ENCODE peak calls at places on chromosomes 16 and 17, in five cellular contexts. B is GM12878, Z is IMR-90, O is SK-N-SH, P is K562. S is an unnamed sample.

GRCh38 chr17:80774146-80774545 is 217.5 kb upstream of the CHMP6 start:
- DNase-seq in O (no peak), B (no peak), Z (peak), P (no peak), S (no peak)

GRCh38 chr17:72587773-72588511 is 467.1 kb downstream of the SOX9 start:
- DNase-seq in Z (peak), P (no peak), B (no peak), O (no peak), S (peak)

GRCh38 chr17:66975614-66976378 is 11.3 kb downstream of the CACNG4 start:
- DNase-seq in O (no peak), B (no peak), Z (no peak), P (peak), S (peak)

GRCh38 chr17:61321344-61321743 is 78.3 kb upstream of the TBX2 start:
- DNase-seq in O (no peak), Z (no peak), B (no peak), P (no peak), S (no peak)

GRCh38 chr17:77042688-77043330 is 98.0 kb upstream of the SEC14L1 start:
- DNase-seq in Z (no peak), B (no peak), P (no peak), O (no peak), S (no peak)

GRCh38 chr17:37134050-37134449 is 185.3 kb downstream of the AATF start:
- DNase-seq in O (peak), Z (peak), P (peak), B (no peak), S (no peak)

GRCh38 chr17:79926308-79927135 is 87.3 kb upstream of the CBX4 start:
- DNase-seq in O (no peak), P (no peak), Z (no peak), B (no peak), S (no peak)

GRCh38 chr17:67528751-67529436 is 151.8 kb downstream of the PITPNC1 start:
- DNase-seq in O (peak), P (no peak), Z (peak), B (no peak), S (peak)

GRCh38 chr16:29925805-29926674 is at the start of gene KCTD13:
- DNase-seq in B (peak), P (peak), Z (peak), O (peak), S (peak)

GRCh38 chr16:86515780-86516617 is 5.7 kb downstream of the FOXF1 start:
- DNase-seq in Z (peak), O (no peak), P (no peak), B (no peak), S (no peak)
- TF ChIP-seq RCOR1 in Z (no peak), O (no peak), P (no peak), B (no peak), S (no peak)

DNA sequence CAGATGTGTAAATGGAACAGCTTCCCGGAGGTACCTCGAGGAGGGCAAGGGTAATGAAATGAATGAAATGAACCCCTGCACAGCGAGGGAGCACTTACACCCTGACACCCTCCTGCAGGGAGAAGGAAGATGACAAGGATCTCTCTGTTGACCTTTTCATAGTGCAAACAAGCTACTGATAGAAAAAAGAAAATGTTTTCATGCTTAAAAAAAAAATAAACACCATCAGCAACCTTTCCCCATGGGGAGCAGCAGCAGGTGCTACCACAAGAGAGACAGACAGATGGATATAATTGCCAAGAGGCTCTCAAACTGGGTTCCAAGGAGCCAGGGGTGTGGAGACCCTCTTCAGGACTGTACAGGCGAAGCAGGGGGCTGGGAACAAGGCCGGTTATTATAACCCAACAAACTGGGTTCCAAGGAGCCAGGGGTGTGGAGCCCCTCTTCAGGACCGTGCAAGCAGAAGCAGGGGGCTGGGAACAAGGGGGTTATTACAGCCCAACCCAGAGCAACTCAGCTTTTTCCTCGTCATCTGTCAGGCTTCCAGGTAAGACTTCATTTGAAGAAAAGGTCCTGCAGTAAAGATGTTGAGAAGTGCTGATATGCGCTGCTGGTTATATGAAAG is 718 bp upstream of the RPH3AL start:
- DNase-seq in O (no peak), P (no peak), B (no peak), Z (no peak), S (peak)
- TF ChIP-seq RCOR1 in O (no peak), P (no peak), B (no peak), Z (no peak), S (no peak)

GRCh38 chr16:68781784-68782183 is 44.7 kb downstream of the CDH1 start:
- DNase-seq in B (no peak), O (no peak), Z (no peak), P (no peak), S (no peak)

GRCh38 chr16:68778551-68779231 is 41.6 kb downstream of the CDH1 start:
- DNase-seq in Z (no peak), O (no peak), B (no peak), P (peak), S (no peak)

GRCh38 chr16:68776821-68777485 is 39.9 kb downstream of the CDH1 start:
- DNase-seq in O (no peak), P (no peak), B (peak), Z (no peak), S (no peak)

GRCh38 chr16:68782198-68783174 is 45.4 kb downstream of the CDH1 start:
- DNase-seq in O (no peak), Z (no peak), B (no peak), P (no peak), S (no peak)

GRCh38 chr16:68779891-68780290 is 42.8 kb downstream of the CDH1 start:
- DNase-seq in B (no peak), O (no peak), Z (no peak), P (no peak), S (no peak)
- TF ChIP-seq RCOR1 in B (no peak), O (no peak), Z (no peak), P (no peak), S (no peak)

GRCh38 chr16:2709588-2709984 is 10.4 kb downstream of the PRSS27 start:
- DNase-seq in B (no peak), O (no peak), P (no peak), Z (no peak), S (no peak)

GRCh38 chr16:2706611-2707311 is 13.3 kb downstream of the PRSS27 start:
- DNase-seq in Z (no peak), B (no peak), P (no peak), O (no peak), S (no peak)

GRCh38 chr16:2707368-2708289 is 12.4 kb downstream of the PRSS27 start:
- DNase-seq in Z (no peak), O (no peak), B (no peak), P (no peak), S (no peak)

GRCh38 chr16:2708955-2709587 is 11.0 kb downstream of the PRSS27 start:
- DNase-seq in Z (no peak), O (no peak), B (no peak), P (no peak), S (no peak)

DNA sequence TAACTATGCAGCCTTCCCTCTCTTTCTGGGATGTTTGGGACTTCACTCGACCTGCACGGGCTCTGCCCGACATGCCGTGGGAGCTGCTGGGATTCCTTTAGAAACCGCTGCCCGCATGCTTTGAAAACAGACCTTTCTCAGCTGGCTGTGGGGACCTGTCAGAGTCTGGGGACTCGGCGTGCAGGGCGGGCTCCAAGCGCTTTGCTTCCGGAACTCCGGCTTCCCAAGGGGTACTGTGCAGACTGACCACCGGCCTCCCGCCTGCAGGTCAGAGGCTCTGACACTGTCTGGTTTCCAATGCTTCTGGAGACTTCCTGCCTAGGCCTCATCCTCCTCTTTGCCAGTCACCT is 11.8 kb downstream of the PRSS27 start:
- DNase-seq in O (no peak), B (no peak), P (no peak), Z (no peak), S (no peak)
- TF ChIP-seq RCOR1 in O (no peak), B (no peak), P (no peak), Z (no peak), S (no peak)

DNA sequence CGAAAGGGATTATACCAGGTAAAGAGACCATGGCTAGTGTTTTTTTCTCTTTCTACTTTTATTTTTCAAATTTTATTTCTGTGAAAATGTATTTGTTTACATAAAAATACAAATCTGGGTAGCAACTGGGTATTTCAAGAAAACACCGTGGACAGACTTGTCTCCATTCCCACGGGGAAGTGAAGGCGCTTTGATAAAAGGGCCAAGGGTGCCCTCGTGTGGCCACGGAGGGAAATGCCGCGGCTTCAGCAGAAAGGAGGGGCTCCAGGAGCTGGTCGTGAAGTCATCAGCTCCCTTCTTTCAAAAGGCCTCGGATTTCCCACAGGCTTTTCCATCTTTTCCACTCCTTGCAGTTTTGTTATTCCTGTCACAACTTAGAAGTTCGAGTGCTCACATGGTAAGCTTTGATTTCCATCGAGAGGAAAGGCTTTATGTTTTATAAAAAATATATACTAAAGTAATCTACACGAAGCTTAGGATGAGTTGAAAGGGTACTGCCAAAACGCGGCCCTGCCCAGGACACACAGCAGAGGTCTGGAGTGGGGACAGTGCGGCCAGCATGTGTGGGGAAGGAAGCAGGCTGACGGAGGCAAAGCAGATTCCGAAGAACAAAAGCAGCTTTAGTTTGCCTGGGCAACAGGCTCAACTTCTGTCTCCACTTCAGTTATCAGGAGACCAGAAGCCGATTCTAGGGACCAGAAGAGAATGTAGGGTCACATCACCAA is 15.3 kb upstream of the MNT start:
- DNase-seq in O (peak), Z (peak), B (no peak), P (peak), S (peak)
- TF ChIP-seq RCOR1 in O (no peak), Z (no peak), B (no peak), P (no peak), S (no peak)

DNA sequence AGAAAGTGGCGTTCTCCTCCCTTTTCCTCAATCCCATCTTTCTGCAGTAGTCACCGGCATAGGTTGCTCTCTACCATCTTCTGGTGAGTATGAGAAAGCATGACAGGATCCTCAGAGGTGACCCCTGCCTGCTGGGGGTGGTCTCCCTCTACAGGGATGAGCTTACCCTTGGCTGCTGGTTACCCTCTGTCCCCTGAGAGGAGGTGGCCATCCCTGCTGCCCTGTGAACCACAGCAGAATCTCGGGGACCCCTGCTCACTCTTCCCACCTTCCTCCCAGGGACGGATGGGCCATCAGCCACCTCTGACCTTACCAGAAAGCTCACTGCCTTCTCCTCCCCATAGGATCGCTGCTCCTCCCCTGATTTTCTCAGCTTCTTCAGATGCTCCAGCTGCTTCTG is 7.8 kb downstream of the MEFV start:
- DNase-seq in B (no peak), P (no peak), O (no peak), Z (no peak), S (no peak)
- TF ChIP-seq RCOR1 in B (no peak), P (no peak), O (no peak), Z (no peak), S (no peak)

GRCh38 chr16:12256880-12257279 is 280.3 kb downstream of the SNX29 start:
- DNase-seq in O (no peak), Z (peak), B (no peak), P (no peak), S (no peak)
- TF ChIP-seq RCOR1 in O (no peak), Z (no peak), B (no peak), P (no peak), S (no peak)